ENCODE peak calls at places on chromosomes 11 and 22, in ten cellular contexts. H, G, K, Z, R, N, A, I, P and W are unnamed samples.

GRCh38 chr22:44972363-44973083 is 37.3 kb downstream of the PHF21B start:
- ATAC-seq in A (no peak), R (no peak), N (no peak), G (no peak), H (no peak), K (no peak), P (no peak), I (peak), Z (no peak), W (no peak)

GRCh38 chr22:29302402-29302680 is 4.1 kb upstream of the GAS2L1 start:
- ATAC-seq in N (no peak), A (no peak), I (no peak), K (no peak), P (peak), H (no peak), G (peak), Z (no peak), R (no peak), W (no peak)

GRCh38 chr11:108206171-108206570 is 16.3 kb downstream of the NPAT start:
- ATAC-seq in K (no peak), I (no peak), G (peak), R (no peak), H (peak), N (no peak), P (no peak), Z (no peak), A (no peak), W (no peak)

GRCh38 chr22:35728639-35729308 is 11.1 kb downstream of the APOL5 start:
- ATAC-seq in I (no peak), H (no peak), N (no peak), R (no peak), P (no peak), A (no peak), Z (peak), K (no peak), G (peak), W (no peak)

GRCh38 chr11:132171031-132171430 is 800.6 kb downstream of the NTM start:
- ATAC-seq in P (no peak), H (no peak), A (no peak), I (no peak), G (no peak), K (no peak), N (no peak), Z (no peak), R (no peak), W (no peak)

GRCh38 chr22:29133603-29134133 is 60.8 kb downstream of the KREMEN1 start:
- ATAC-seq in H (no peak), G (no peak), R (no peak), I (no peak), K (no peak), Z (no peak), N (no peak), A (no peak), P (no peak), W (no peak)

GRCh38 chr11:555500-556174 is 4.9 kb downstream of the LMNTD2 start:
- ATAC-seq in Z (no peak), A (no peak), H (no peak), N (no peak), G (no peak), R (no peak), I (no peak), P (no peak), K (no peak), W (no peak)

GRCh38 chr11:13928566-13929251 is 33.8 kb upstream of the SPON1 start:
- ATAC-seq in R (no peak), H (peak), I (no peak), Z (no peak), A (no peak), G (peak), N (no peak), P (peak), K (peak), W (no peak)

GRCh38 chr11:6648505-6648904 is 7.1 kb downstream of the DCHS1 start:
- ATAC-seq in I (no peak), H (no peak), K (no peak), P (no peak), A (no peak), Z (no peak), R (no peak), G (peak), N (no peak), W (no peak)

GRCh38 chr22:41217553-41218157 is 12.5 kb downstream of the L3MBTL2 start:
- ATAC-seq in H (peak), G (peak), I (peak), R (peak), K (peak), A (no peak), P (no peak), N (peak), Z (peak), W (peak)

GRCh38 chr11:1742371-1742770 is 8.0 kb downstream of the IFITM10 start:
- ATAC-seq in H (no peak), Z (no peak), R (no peak), G (no peak), A (no peak), K (no peak), N (no peak), P (no peak), I (no peak), W (no peak)

GRCh38 chr11:71988050-71988449 is 10.7 kb upstream of the IL18BP start:
- ATAC-seq in Z (no peak), H (peak), I (no peak), A (no peak), G (no peak), K (no peak), N (no peak), R (no peak), P (no peak), W (peak)

GRCh38 chr22:22743128-22743760 is 98.8 kb downstream of the GGTLC2 start:
- ATAC-seq in P (no peak), R (no peak), H (no peak), K (no peak), Z (no peak), A (no peak), N (no peak), G (no peak), I (no peak), W (no peak)

GRCh38 chr11:54985731-54986130 is 276.2 kb upstream of the TRIM48 start:
- ATAC-seq in I (no peak), K (no peak), G (no peak), A (no peak), P (no peak), Z (no peak), N (no peak), R (no peak), H (no peak), W (no peak)

GRCh38 chr11:64241175-64241429 is 207 bp downstream of the FKBP2 start:
- ATAC-seq in N (no peak), I (peak), R (no peak), H (peak), Z (peak), K (peak), G (peak), A (peak), P (peak), W (peak)

GRCh38 chr11:57641426-57641825 is 8.3 kb downstream of the YPEL4 start:
- ATAC-seq in R (no peak), H (no peak), K (peak), Z (no peak), P (peak), I (peak), N (peak), G (peak), A (no peak), W (no peak)

GRCh38 chr11:119671561-119672015 is 57.4 kb downstream of the NECTIN1 start:
- ATAC-seq in K (no peak), N (no peak), P (no peak), R (no peak), G (no peak), I (no peak), A (no peak), Z (no peak), H (peak), W (no peak)

DNA sequence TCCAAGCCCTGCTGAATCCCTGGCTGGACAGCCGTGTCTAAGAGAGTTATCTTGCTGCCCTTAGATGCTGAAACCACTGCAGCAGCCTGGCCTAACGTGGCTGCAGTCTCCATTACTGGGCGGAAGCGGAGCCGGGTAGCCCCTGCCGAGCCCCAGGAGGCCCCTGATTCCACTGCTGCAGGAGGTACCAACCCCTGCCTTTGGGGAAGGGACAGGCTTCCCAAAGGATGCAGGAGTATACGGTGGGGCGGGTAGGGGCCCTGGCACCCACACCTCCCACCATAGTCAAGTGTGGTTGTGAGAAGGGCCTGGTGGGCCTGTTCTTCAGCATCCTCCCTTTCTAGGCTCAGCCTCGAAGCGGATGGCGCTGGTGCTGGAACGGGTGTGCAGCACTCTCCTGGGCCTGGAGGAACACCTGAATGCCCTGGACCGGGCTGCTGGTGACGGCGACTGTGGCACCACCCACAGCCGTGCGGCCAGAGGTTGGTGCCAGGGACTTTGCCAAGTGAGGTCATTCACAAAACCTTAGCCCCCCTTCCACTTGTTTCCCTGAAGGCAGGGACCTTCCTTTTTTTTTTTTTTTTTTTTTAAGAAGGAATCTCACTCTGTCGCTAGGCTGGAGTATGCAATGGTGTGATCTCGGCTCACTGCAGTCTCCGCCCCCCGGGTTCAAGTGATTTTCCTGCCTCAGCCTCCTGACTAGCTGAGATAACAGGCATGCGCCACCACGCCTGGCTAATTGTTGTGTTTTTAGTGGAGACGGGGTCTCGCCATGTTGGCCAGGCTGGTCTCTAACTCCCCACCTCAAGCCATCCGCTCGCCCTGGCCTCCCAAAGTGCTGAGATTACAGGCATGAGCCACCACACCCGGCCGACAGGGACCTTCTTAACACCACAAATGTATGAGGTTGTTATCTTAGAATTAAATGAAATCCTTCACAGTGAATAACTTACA is 11.0 kb downstream of the TKFC start:
- ATAC-seq in N (no peak), P (no peak), K (peak), I (no peak), Z (no peak), R (no peak), H (no peak), G (no peak), A (no peak), W (no peak)
- TF ChIP-seq POLR2A in N (no peak), P (no peak), K (no peak), I (no peak), Z (no peak), R (no peak), H (no peak), G (no peak), A (no peak), W (no peak)

GRCh38 chr11:125164422-125165110 is at the start of gene PKNOX2:
- ATAC-seq in A (peak), K (peak), N (peak), R (peak), H (peak), G (peak), I (peak), P (peak), Z (peak), W (peak)
- TF ChIP-seq POLR2A in A (no peak), K (no peak), N (peak), R (peak), H (no peak), G (no peak), I (no peak), P (no peak), Z (peak), W (peak)

GRCh38 chr11:86302092-86302793 is at the start of gene HIKESHI:
- ATAC-seq in Z (peak), R (peak), H (peak), N (peak), P (peak), G (peak), I (peak), K (peak), A (peak), W (peak)
- TF ChIP-seq POLR2A in Z (no peak), R (peak), H (no peak), N (peak), P (peak), G (peak), I (peak), K (peak), A (peak), W (peak)

GRCh38 chr11:44623716-44624491 is 58.4 kb downstream of the CD82 start:
- ATAC-seq in P (no peak), A (no peak), K (no peak), R (no peak), I (no peak), G (peak), N (no peak), Z (no peak), H (peak), W (no peak)
- TF ChIP-seq POLR2A in P (no peak), A (no peak), K (no peak), R (no peak), I (no peak), G (no peak), N (no peak), Z (no peak), H (no peak), W (no peak)

GRCh38 chr11:3644817-3645235 is at the start of gene ART1:
- ATAC-seq in P (peak), H (peak), Z (no peak), N (peak), K (peak), G (no peak), I (no peak), A (no peak), R (no peak), W (no peak)

GRCh38 chr11:3641191-3641590 is 601 bp downstream of the ART5 start:
- ATAC-seq in G (no peak), A (no peak), K (no peak), N (no peak), I (no peak), H (no peak), Z (no peak), R (no peak), P (no peak), W (no peak)

GRCh38 chr11:3639841-3640240 is 2.0 kb downstream of the ART5 start:
- ATAC-seq in P (no peak), N (no peak), H (no peak), A (no peak), I (no peak), Z (no peak), K (no peak), G (no peak), R (no peak), W (no peak)

GRCh38 chr11:3641701-3642070 is at the start of gene ART5:
- ATAC-seq in K (no peak), Z (peak), G (no peak), R (no peak), P (no peak), H (no peak), I (no peak), A (no peak), N (no peak), W (no peak)

GRCh38 chr11:3642071-3642951 is 519 bp upstream of the ART5 start:
- ATAC-seq in R (peak), A (peak), K (peak), I (peak), Z (peak), N (peak), H (peak), G (peak), P (peak), W (peak)
- TF ChIP-seq POLR2A in R (peak), A (peak), K (peak), I (no peak), Z (no peak), N (peak), H (no peak), G (no peak), P (no peak), W (no peak)

DNA sequence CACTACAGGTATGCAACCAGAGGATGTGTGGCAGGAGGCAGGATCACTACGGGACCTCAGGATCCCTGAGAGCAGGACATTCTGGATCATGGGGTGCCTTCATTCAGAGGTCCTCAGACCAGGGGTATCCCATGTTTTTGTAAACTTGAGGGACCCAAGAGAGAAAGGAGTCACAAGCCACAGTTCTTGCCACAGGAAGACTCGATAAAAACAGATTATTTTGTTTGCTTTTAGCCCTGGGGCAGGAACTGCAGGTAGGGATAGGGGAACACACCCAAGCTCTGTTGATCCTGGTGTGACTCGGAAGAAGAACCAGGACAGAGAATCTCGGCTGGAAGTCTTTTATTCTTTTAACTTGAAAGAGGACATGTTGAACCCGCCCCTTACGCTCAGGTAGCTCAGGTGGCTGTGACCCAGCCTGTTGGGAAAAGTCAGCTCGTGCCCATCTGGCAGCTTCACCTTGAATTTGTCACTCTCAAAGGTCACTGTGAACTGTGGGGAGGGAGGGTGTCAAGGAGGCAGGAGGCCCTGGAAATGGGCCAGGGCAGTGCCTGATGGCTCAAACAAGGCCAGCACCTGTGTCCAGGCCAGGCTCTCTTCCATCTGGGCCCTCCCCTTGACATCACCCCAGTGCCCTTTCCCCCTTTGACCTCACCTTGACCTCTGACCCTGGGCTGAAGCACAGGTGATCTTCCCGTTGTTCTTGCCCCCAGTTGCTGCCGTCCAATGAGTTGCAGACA is 9.8 kb downstream of the LGALS2 start:
- ATAC-seq in Z (peak), I (no peak), P (no peak), K (peak), N (no peak), A (peak), H (peak), G (peak), R (no peak), W (no peak)
- TF ChIP-seq POLR2A in Z (no peak), I (no peak), P (no peak), K (peak), N (no peak), A (no peak), H (no peak), G (peak), R (peak), W (no peak)

DNA sequence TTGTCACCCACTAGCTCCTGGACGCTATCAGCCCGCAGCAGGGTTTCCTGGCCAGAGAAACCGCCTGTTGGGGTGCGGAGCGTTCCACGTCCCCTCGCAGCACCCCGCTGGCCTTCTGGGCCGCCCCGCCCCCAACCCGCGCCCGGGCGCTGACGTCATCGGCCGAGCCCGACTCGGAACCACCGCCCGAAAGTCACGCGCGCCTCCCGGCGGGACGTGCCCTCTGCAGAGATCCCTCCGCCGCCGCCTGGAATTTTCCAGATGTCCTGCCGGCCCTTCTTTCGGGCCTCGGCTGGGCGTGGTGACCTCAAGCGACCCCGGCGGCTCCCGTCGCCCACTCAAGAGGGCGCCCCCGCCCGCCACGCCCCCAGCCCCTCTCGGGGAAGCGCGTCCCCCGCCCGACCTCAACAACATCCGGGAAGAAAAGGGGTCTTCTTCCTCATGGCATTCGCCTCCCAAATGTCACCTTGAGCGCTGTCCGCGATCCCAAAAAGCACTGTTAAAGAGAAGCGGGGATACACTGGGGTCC is 430 bp upstream of the NEAT1 start:
- ATAC-seq in P (peak), G (peak), R (peak), N (peak), I (peak), Z (peak), K (peak), H (peak), A (no peak), W (peak)
- TF ChIP-seq POLR2A in P (no peak), G (no peak), R (no peak), N (no peak), I (peak), Z (no peak), K (no peak), H (no peak), A (peak), W (peak)

GRCh38 chr11:47572715-47573255 is 6.0 kb downstream of the KBTBD4 start:
- ATAC-seq in H (no peak), A (no peak), R (no peak), K (peak), P (no peak), I (no peak), N (no peak), Z (no peak), G (peak), W (no peak)
- TF ChIP-seq POLR2A in H (no peak), A (no peak), R (no peak), K (no peak), P (no peak), I (no peak), N (no peak), Z (no peak), G (no peak), W (no peak)

DNA sequence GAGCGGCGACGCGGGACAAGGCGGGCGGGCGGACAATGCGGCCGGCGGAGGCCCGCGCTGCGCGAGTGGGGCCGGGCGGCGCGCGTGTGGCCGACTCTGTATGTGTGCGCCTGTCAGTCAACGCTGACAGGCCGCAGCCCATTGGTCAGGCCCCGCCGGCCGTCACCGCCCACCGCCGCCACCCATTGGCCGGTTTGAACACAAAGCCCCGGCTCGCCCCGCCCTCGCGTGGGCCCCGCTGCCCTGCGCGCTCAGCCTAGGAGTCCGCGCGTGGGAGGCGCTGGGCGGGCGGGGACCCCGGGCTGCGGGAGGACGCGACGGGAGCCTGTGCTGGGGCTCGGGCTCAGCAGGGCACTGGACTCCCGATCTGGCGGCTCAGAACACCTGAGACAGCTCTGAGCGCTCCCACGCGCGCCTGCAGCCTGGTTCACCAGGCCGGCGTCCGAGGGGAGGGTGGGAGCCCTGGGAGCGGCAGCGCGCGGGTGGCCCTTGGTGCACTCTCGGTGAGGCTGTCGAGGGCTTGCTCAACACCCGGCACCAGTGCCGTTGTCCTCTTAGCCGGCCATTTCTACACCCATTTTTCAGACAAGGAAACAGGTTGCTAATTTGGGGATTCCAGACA is at the start of gene SUN2:
- ATAC-seq in H (peak), R (peak), G (peak), Z (peak), A (peak), N (peak), P (peak), I (peak), K (peak), W (peak)
- TF ChIP-seq POLR2A in H (no peak), R (peak), G (peak), Z (peak), A (no peak), N (peak), P (peak), I (peak), K (peak), W (peak)